ENCODE peak calls at places on chromosomes 1 and 21, in four cellular contexts. P is ACHN, O is choroid plexus epithelial cell, R is Kasumi-1. U is an unnamed sample.

GRCh38 chr1:14987829-14988603 is 165.5 kb upstream of the TMEM51 start:
- DNase-seq in P (no peak), R (no peak), O (peak; percentile 9), U (peak; percentile 59)

GRCh38 chr1:225446298-225446941 is 18.6 kb upstream of the LBR start:
- DNase-seq in O (no peak), R (no peak), P (no peak), U (no peak)

GRCh38 chr21:46093668-46094400 is 4.1 kb upstream of the COL6A2 start:
- DNase-seq in O (no peak), P (no peak), R (no peak), U (no peak)

GRCh38 chr1:19385869-19386591 is 73.9 kb downstream of the SLC66A1 start:
- DNase-seq in O (peak; percentile 91), R (no peak), P (no peak), U (peak; percentile 73)

GRCh38 chr1:154000420-154000819 is 9.9 kb downstream of the RPS27 start:
- DNase-seq in R (no peak), O (no peak), P (no peak), U (no peak)

GRCh38 chr1:48674641-48675040 is 102.0 kb downstream of the BEND5 start:
- DNase-seq in R (peak; percentile 3), P (no peak), O (peak; percentile 58), U (peak; percentile 40)

GRCh38 chr21:42924433-42924751 is 1.0 kb downstream of the ERVH48-1 start:
- DNase-seq in O (no peak), P (no peak), R (no peak), U (no peak)

GRCh38 chr21:37374026-37374425 is 7.5 kb downstream of the DYRK1A start:
- DNase-seq in R (no peak), P (no peak), O (peak; percentile 56), U (no peak)

GRCh38 chr1:209266590-209267172 is 316.8 kb upstream of the CAMK1G start:
- DNase-seq in P (no peak), R (no peak), O (peak; percentile 2), U (peak; percentile 1)

GRCh38 chr1:118989878-118990378 is 1.8 kb upstream of the TBX15 start:
- DNase-seq in O (peak; percentile 57), R (peak; percentile 82), P (no peak), U (no peak)

GRCh38 chr1:230348386-230349022 is 77.6 kb downstream of the PGBD5 start:
- DNase-seq in P (no peak), R (no peak), O (no peak), U (no peak)

GRCh38 chr1:175887981-175888428 is 144.6 kb upstream of the TNR start:
- DNase-seq in O (peak; percentile 78), R (peak; percentile 32), P (peak; percentile 57), U (peak; percentile 53)

GRCh38 chr1:228407118-228408040 is 744 bp upstream of the TRIM11 start:
- DNase-seq in O (peak; percentile 30), R (no peak), P (peak; percentile 29), U (peak; percentile 10)

GRCh38 chr1:178282949-178283367 is 189.1 kb downstream of the RASAL2 start:
- DNase-seq in O (peak; percentile 92), P (peak; percentile 76), R (peak; percentile 67), U (peak; percentile 80)

GRCh38 chr1:37317870-37318431 is 156.4 kb upstream of the ZC3H12A start:
- DNase-seq in P (no peak), O (no peak), R (no peak), U (no peak)

GRCh38 chr1:24177161-24177560 is 9.9 kb downstream of the IFNLR1 start:
- DNase-seq in R (no peak), P (no peak), O (no peak), U (no peak)

GRCh38 chr1:15489052-15489736 is 13.3 kb downstream of the CELA2B start:
- DNase-seq in P (no peak), R (no peak), O (no peak), U (no peak)

GRCh38 chr1:181134543-181135461 is 46.3 kb downstream of the IER5 start:
- DNase-seq in P (peak; percentile 76), R (peak; percentile 40), O (peak; percentile 78), U (peak; percentile 86)

GRCh38 chr1:180363596-180363995 is 133.5 kb downstream of the LHX4 start:
- DNase-seq in P (no peak), O (no peak), R (no peak), U (no peak)

GRCh38 chr1:116356673-116357072 is 16.4 kb upstream of the ATP1A1 start:
- DNase-seq in O (no peak), R (no peak), P (no peak), U (peak; percentile 27)

GRCh38 chr21:31282095-31282709 is 61.9 kb downstream of the TIAM1 start:
- DNase-seq in R (no peak), P (peak; percentile 23), O (peak; percentile 98), U (peak; percentile 85)

GRCh38 chr1:169371400-169371799 is 3.4 kb downstream of the BLZF1 start:
- DNase-seq in P (no peak), R (peak; percentile 79), O (no peak), U (no peak)

GRCh38 chr1:234585333-234586055 is 24.5 kb downstream of the IRF2BP2 start:
- DNase-seq in P (no peak), O (no peak), R (no peak), U (no peak)

GRCh38 chr1:227370463-227371254 is 52.4 kb upstream of the CDC42BPA start:
- DNase-seq in P (no peak), R (no peak), O (peak; percentile 30), U (peak; percentile 15)

GRCh38 chr1:43799656-43800629 is 92.6 kb downstream of the ST3GAL3 start:
- DNase-seq in R (no peak), P (no peak), O (peak; percentile 68), U (peak; percentile 70)

GRCh38 chr1:228417061-228417460 is 400 bp upstream of the TRIM17 start:
- DNase-seq in P (no peak), O (no peak), R (no peak), U (no peak)

GRCh38 chr1:2635271-2636010 is 2.6 kb upstream of the MMEL1 start:
- DNase-seq in R (no peak), P (no peak), O (no peak), U (no peak)

U was measured in adipocyte.